ENCODE peak calls at places on chromosomes 4 and X, in ten cellular contexts. J is right lobe of liver, P is transverse colon, U is tibial nerve, L is Peyer's patch, G is esophagus squamous epithelium, M is vagina, K is heart left ventricle, A is IMR-90, X is K562. E is an unnamed sample.

GRCh38 chr4:22203436-22204011 is 255.0 kb upstream of the KCNIP4 start:
- DNase-seq in J (no peak), P (no peak), U (no peak), L (no peak), G (no peak), M (no peak), K (no peak), A (no peak), X (no peak), E (no peak)

GRCh38 chrX:118315529-118315928 is 30.4 kb upstream of the WDR44 start:
- DNase-seq in J (no peak), P (no peak), U (no peak), L (no peak), G (no peak), M (no peak), K (no peak), A (no peak), X (no peak), E (no peak)

GRCh38 chr4:21454831-21455230 is 493.7 kb downstream of the KCNIP4 start:
- DNase-seq in J (no peak), P (no peak), U (no peak), L (no peak), G (no peak), M (no peak), K (no peak), A (no peak), X (no peak), E (no peak)

GRCh38 chr4:93657527-93657926 is 171.0 kb upstream of the ATOH1 start:
- DNase-seq in J (no peak), P (no peak), U (no peak), L (no peak), G (no peak), M (no peak), K (no peak), A (no peak), X (no peak), E (no peak)

GRCh38 chr4:173288698-173289350 is 45.3 kb downstream of the HMGB2 start:
- DNase-seq in J (no peak), P (no peak), U (no peak), L (no peak), G (no peak), M (no peak), K (no peak), A (no peak), X (no peak), E (no peak)

GRCh38 chr4:139825523-139826014 is 159.9 kb downstream of the MGST2 start:
- DNase-seq in J (no peak), P (no peak), U (no peak), L (no peak), G (no peak), M (no peak), K (no peak), A (no peak), X (no peak), E (no peak)

GRCh38 chrX:73213734-73214133 is 917 bp downstream of the NAP1L2 start:
- DNase-seq in J (no peak), P (no peak), U (no peak), L (no peak), G (no peak), M (no peak), K (no peak), A (no peak), X (no peak), E (no peak)

GRCh38 chr4:89599026-89599425 is 237.9 kb downstream of the SNCA start:
- DNase-seq in J (no peak), P (no peak), U (no peak), L (no peak), G (no peak), M (no peak), K (no peak), A (no peak), X (no peak), E (no peak)

GRCh38 chr4:185467101-185467500 is 4.4 kb downstream of the CCDC110 start:
- DNase-seq in J (no peak), P (no peak), U (no peak), L (no peak), G (no peak), M (no peak), K (no peak), A (peak; percentile 57), X (no peak), E (no peak)

GRCh38 chr4:41413670-41414069 is 124.3 kb upstream of the LIMCH1 start:
- DNase-seq in J (no peak), P (no peak), U (no peak), L (no peak), G (no peak), M (no peak), K (no peak), A (no peak), X (no peak), E (no peak)

GRCh38 chr4:106565727-106566126 is 197.1 kb upstream of the GIMD1 start:
- DNase-seq in J (no peak), P (no peak), U (peak; percentile 47), L (no peak), G (no peak), M (no peak), K (no peak), A (no peak), X (no peak), E (no peak)

GRCh38 chr4:172980178-172980577 is 188.4 kb upstream of the GALNT7 start:
- DNase-seq in J (no peak), P (no peak), U (no peak), L (no peak), G (no peak), M (no peak), K (no peak), A (peak; percentile 11), X (no peak), E (no peak)

DNA sequence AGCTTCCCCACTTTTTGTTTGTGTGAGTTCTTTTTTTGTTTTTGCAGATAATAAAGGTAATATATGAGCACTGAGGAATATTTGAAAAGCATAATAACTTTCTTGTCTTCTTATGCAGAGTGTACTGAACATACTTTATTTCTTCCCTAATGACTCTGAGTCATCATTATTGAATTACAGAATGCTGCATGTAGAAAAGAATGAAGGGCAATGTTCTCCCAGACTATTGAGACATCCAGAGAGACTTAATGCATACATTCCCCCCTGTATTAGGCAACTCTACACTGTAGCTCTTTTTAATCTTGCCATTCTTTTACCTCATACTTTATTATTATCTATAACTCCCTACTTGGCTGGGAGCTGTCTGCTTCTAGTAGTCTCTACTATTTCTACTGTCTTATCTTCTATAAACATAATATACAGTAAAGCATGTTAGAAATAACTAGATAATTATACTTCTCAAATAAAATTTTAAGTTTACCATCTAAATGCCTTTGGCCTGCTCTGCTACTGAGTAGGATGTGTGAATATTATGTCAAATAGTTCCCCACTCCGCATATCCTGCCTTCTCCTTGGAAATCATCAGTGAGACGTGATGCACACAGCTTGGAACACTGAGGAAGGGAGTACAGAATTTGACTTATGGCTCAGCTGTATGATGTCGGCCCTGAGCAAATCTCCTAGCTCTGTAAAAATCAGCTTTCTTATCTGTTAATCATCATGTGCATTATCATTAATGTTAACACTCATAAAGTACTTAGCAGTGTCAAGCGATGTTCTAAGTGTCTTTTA is 240.7 kb upstream of the ANKRD50 start:
- DNase-seq in J (no peak), P (no peak), U (no peak), L (no peak), G (no peak), M (no peak), K (no peak), A (peak; percentile 95), X (no peak), E (no peak)
- H3K27ac ChIP-seq in J (no peak overlapping the region), P (peak overlapping the region; percentile 46), U (no peak overlapping the region), L (no peak overlapping the region), G (no peak overlapping the region), M (no peak overlapping the region), K (no peak overlapping the region), A (peak overlapping the region; percentile 86), X (no peak overlapping the region), E (no peak overlapping the region)

DNA sequence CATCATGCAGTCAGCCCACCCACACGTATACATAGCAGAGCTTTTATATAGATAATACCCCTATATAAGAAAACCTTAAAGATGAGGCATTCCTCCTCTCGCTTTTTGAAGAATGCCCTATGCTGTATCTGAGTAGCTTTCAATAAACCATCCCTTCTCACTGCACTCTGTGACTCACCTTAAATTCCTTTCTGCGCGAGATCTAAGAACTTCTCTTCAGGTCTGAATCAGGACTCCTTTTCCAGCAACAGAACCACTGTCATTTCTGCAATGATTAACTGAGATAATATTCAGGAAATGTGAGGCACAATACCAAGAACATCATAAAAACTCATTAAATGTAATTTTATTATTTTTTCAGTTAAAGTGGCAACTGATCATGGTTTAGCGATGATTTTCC is 76.4 kb upstream of the DCLK2 start:
- DNase-seq in J (no peak), P (no peak), U (no peak), L (no peak), G (no peak), M (no peak), K (no peak), A (peak; percentile 59), X (no peak), E (no peak)
- H3K4me1 ChIP-seq in J (no peaks in the 10 kb centered on the region), P (no peaks in the 10 kb centered on the region), U (no peaks in the 10 kb centered on the region), L (no peaks in the 10 kb centered on the region), G (no peaks in the 10 kb centered on the region), M (peaks cover 11% of the 10 kb centered on the region), K (peaks cover 10% of the 10 kb centered on the region), A (peaks cover 19% of the 10 kb centered on the region), X (peaks cover 8% of the 10 kb centered on the region), E (peaks cover 4% of the 10 kb centered on the region)

GRCh38 chr4:10666616-10667015 is 18.0 kb downstream of the CLNK start:
- DNase-seq in J (no peak), P (no peak), U (no peak), L (no peak), G (no peak), M (no peak), K (no peak), A (no peak), X (no peak), E (no peak)
- TF ChIP-seq POLR2A in J (no peak), P (no peak), U (no peak), L (no peak), G (no peak), M (no peak), K (no peak), A (no peak), X (no peak), E (no peak)

GRCh38 chr4:88144866-88145300 is 13.6 kb downstream of the ABCG2 start:
- DNase-seq in J (no peak), P (no peak), U (no peak), L (no peak), G (no peak), M (no peak), K (no peak), A (no peak), X (no peak), E (no peak)

GRCh38 chr4:88146891-88147290 is 11.5 kb downstream of the ABCG2 start:
- DNase-seq in J (no peak), P (no peak), U (no peak), L (no peak), G (no peak), M (no peak), K (no peak), A (no peak), X (no peak), E (no peak)

GRCh38 chr4:88144048-88144447 is 14.4 kb downstream of the ABCG2 start:
- DNase-seq in J (no peak), P (no peak), U (no peak), L (no peak), G (no peak), M (no peak), K (no peak), A (no peak), X (no peak), E (no peak)

GRCh38 chr4:88147799-88148217 is 10.6 kb downstream of the ABCG2 start:
- DNase-seq in J (no peak), P (no peak), U (no peak), L (no peak), G (no peak), M (no peak), K (no peak), A (no peak), X (no peak), E (no peak)

GRCh38 chr4:88143504-88143903 is 14.9 kb downstream of the ABCG2 start:
- DNase-seq in J (no peak), P (no peak), U (no peak), L (no peak), G (no peak), M (no peak), K (no peak), A (peak; percentile 90), X (no peak), E (no peak)
- H3K27ac ChIP-seq in J (no peak overlapping the region), P (no peak overlapping the region), U (no peak overlapping the region), L (no peak overlapping the region), G (peak overlapping the region; percentile 6), M (no peak overlapping the region), K (no peak overlapping the region), A (no peak overlapping the region), X (no peak overlapping the region), E (no peak overlapping the region)

E was measured in suprapubic skin.